ENCODE peak calls at places on chromosomes 13 and 19, in seven cellular contexts. L, E, R, I, B, G and K are unnamed samples.

GRCh38 chr19:48614436-48615144 is at the start of gene FAM83E:
- DNase-seq in L (peak), E (no peak), R (no peak), I (no peak), B (no peak), G (no peak), K (no peak)

GRCh38 chr19:35702223-35703012 is 1.9 kb upstream of the ZBTB32 start:
- DNase-seq in L (peak), E (peak), R (peak), I (peak), B (peak), G (peak), K (peak)

GRCh38 chr13:39773833-39774232 is 118.4 kb downstream of the COG6 start:
- DNase-seq in L (no peak), E (no peak), R (no peak), I (no peak), B (no peak), G (peak), K (no peak)

GRCh38 chr19:50489461-50490011 is 12.9 kb upstream of the GARIN5A start:
- DNase-seq in L (peak), E (no peak), R (no peak), I (no peak), B (no peak), G (no peak), K (no peak)

GRCh38 chr19:14512420-14512961 is 5.7 kb downstream of the DNAJB1 start:
- DNase-seq in L (no peak), E (no peak), R (no peak), I (no peak), B (no peak), G (no peak), K (no peak)

GRCh38 chr19:2289714-2290435 is 7.9 kb upstream of the PEAK3 start:
- DNase-seq in L (peak), E (peak), R (no peak), I (peak), B (no peak), G (no peak), K (peak)

GRCh38 chr19:45569619-45570421 is 14.8 kb downstream of the OPA3 start:
- DNase-seq in L (no peak), E (peak), R (peak), I (peak), B (no peak), G (no peak), K (no peak)

GRCh38 chr19:39796000-39796498 is 17.4 kb downstream of the LEUTX start:
- DNase-seq in L (no peak), E (no peak), R (no peak), I (no peak), B (no peak), G (no peak), K (no peak)

GRCh38 chr19:10553943-10554381 is 10.3 kb downstream of the ATG4D start:
- DNase-seq in L (no peak), E (peak), R (no peak), I (peak), B (peak), G (no peak), K (peak)

GRCh38 chr13:73303858-73304257 is 245.1 kb downstream of the KLF5 start:
- DNase-seq in L (no peak), E (no peak), R (peak), I (no peak), B (no peak), G (no peak), K (peak)

GRCh38 chr13:70844391-70845108 is 736.3 kb upstream of the KLHL1 start:
- DNase-seq in L (no peak), E (no peak), R (no peak), I (no peak), B (no peak), G (no peak), K (no peak)

GRCh38 chr13:98571955-98572662 is 4.8 kb downstream of the STK24 start:
- DNase-seq in L (no peak), E (no peak), R (no peak), I (peak), B (no peak), G (no peak), K (peak)

GRCh38 chr13:63184693-63185092 is 1769.0 kb upstream of the PCDH20 start:
- DNase-seq in L (no peak), E (no peak), R (no peak), I (no peak), B (no peak), G (peak), K (no peak)

GRCh38 chr19:40612831-40613668 is 11.9 kb downstream of the LTBP4 start:
- DNase-seq in L (peak), E (peak), R (peak), I (peak), B (no peak), G (no peak), K (no peak)

GRCh38 chr13:27270594-27271520 is at the start of gene RASL11A:
- DNase-seq in L (peak), E (peak), R (peak), I (peak), B (peak), G (peak), K (peak)

GRCh38 chr19:39355253-39355652 is 13.0 kb downstream of the SAMD4B start:
- DNase-seq in L (no peak), E (no peak), R (no peak), I (no peak), B (no peak), G (no peak), K (no peak)

GRCh38 chr19:48573163-48573505 is 21.2 kb downstream of the SULT2B1 start:
- DNase-seq in L (no peak), E (no peak), R (no peak), I (no peak), B (no peak), G (no peak), K (no peak)

GRCh38 chr13:54029226-54029625 is 1000.6 kb downstream of the OLFM4 start:
- DNase-seq in L (no peak), E (no peak), R (no peak), I (no peak), B (no peak), G (no peak), K (peak)

GRCh38 chr19:44645407-44646048 is 1.8 kb downstream of the PVR start:
- DNase-seq in L (no peak), E (no peak), R (no peak), I (no peak), B (no peak), G (no peak), K (no peak)

GRCh38 chr19:39599116-39599515 is 3.2 kb upstream of the LGALS13 start:
- DNase-seq in L (no peak), E (no peak), R (peak), I (no peak), B (no peak), G (peak), K (peak)

GRCh38 chr13:113374511-113375175 is 10.7 kb upstream of the GRTP1 start:
- DNase-seq in L (no peak), E (no peak), R (no peak), I (no peak), B (no peak), G (no peak), K (no peak)

GRCh38 chr13:36382030-36382429 is 35.8 kb upstream of the SPART start:
- DNase-seq in L (no peak), E (no peak), R (no peak), I (no peak), B (no peak), G (no peak), K (peak)

GRCh38 chr19:5580116-5580515 is 12.4 kb upstream of the TINCR start:
- DNase-seq in L (no peak), E (no peak), R (no peak), I (no peak), B (no peak), G (no peak), K (no peak)

GRCh38 chr19:48812094-48812929 is 1.5 kb upstream of the BCAT2 start:
- DNase-seq in L (peak), E (peak), R (peak), I (peak), B (peak), G (peak), K (peak)

GRCh38 chr19:55112781-55113569 is 4.5 kb downstream of the PPP1R12C start:
- DNase-seq in L (peak), E (no peak), R (no peak), I (no peak), B (no peak), G (no peak), K (no peak)

GRCh38 chr19:8373867-8374813 is 10.2 kb downstream of the ANGPTL4 start:
- DNase-seq in L (no peak), E (no peak), R (no peak), I (no peak), B (no peak), G (no peak), K (no peak)

GRCh38 chr19:35458821-35459391 is 10.8 kb downstream of the FFAR2 start:
- DNase-seq in L (no peak), E (no peak), R (no peak), I (no peak), B (no peak), G (no peak), K (no peak)

GRCh38 chr13:46542833-46543232 is 10.1 kb upstream of the LRCH1 start:
- DNase-seq in L (no peak), E (no peak), R (no peak), I (no peak), B (no peak), G (no peak), K (no peak)

GRCh38 chr19:28823338-28823961 is 389.5 kb downstream of the UQCRFS1 start:
- DNase-seq in L (no peak), E (no peak), R (no peak), I (no peak), B (no peak), G (no peak), K (peak)

GRCh38 chr13:98834254-98834960 is 81.9 kb upstream of the SLC15A1 start:
- DNase-seq in L (no peak), E (no peak), R (no peak), I (no peak), B (no peak), G (no peak), K (peak)

GRCh38 chr13:49297338-49297737 is 49.6 kb downstream of the CDADC1 start:
- DNase-seq in L (no peak), E (no peak), R (no peak), I (no peak), B (no peak), G (no peak), K (no peak)